ENCODE peak calls at places on chromosomes 1 and 21, in five cellular contexts. P, C, O, X and V are unnamed samples.

GRCh38 chr1:215005078-215005477 is 77.5 kb upstream of the KCNK2 start:
- DNase-seq in O (no peak), P (no peak), X (no peak), C (no peak), V (peak; percentile 27)

GRCh38 chr1:46719689-46720088 is 775 bp upstream of the EFCAB14 start:
- DNase-seq in O (no peak), P (no peak), X (no peak), C (no peak), V (peak; percentile 81)

GRCh38 chr21:18000961-18001522 is 181.9 kb upstream of the C21orf91 start:
- DNase-seq in O (no peak), P (no peak), X (no peak), C (no peak), V (no peak)

GRCh38 chr1:156709743-156710489 is 4.5 kb upstream of the CRABP2 start:
- DNase-seq in O (peak; percentile 76), X (no peak), P (no peak), C (peak; percentile 82), V (peak; percentile 81)

GRCh38 chr1:229843627-229844238 is 217.7 kb downstream of the URB2 start:
- DNase-seq in P (no peak), X (no peak), O (peak; percentile 28), C (peak; percentile 26), V (no peak)

GRCh38 chr1:8214501-8215173 is 103.3 kb upstream of the SLC45A1 start:
- DNase-seq in C (no peak), X (no peak), O (no peak), P (no peak), V (no peak)

GRCh38 chr21:16304700-16305099 is 574.9 kb downstream of the USP25 start:
- DNase-seq in C (no peak), X (no peak), O (no peak), P (no peak), V (no peak)

GRCh38 chr1:231806623-231807470 is 180.3 kb downstream of the DISC1 start:
- DNase-seq in P (peak; percentile 32), X (no peak), O (peak; percentile 38), C (peak; percentile 60), V (peak; percentile 33)

GRCh38 chr1:110829955-110830553 is 42.9 kb upstream of the CD53 start:
- DNase-seq in X (no peak), P (no peak), C (no peak), O (peak; percentile 34), V (no peak)

GRCh38 chr21:34027727-34028461 is 45.5 kb upstream of the MRPS6 start:
- DNase-seq in X (no peak), P (no peak), C (no peak), O (no peak), V (no peak)

GRCh38 chr1:228370941-228371740 is 35.5 kb downstream of the TRIM11 start:
- DNase-seq in X (no peak), O (no peak), P (no peak), C (no peak), V (no peak)

GRCh38 chr1:23558140-23558871 is 995 bp downstream of the ID3 start:
- DNase-seq in C (peak; percentile 83), X (no peak), O (no peak), P (no peak), V (peak; percentile 73)